ENCODE peak calls at places on chromosomes 5 and 9, in nine cellular contexts. J is renal cortical epithelial cell; I is neural crest cell; R is stimulated activated CD8-positive, alpha-beta memory T cell treated with anti-CD3 and anti-CD28 coated beads, Interleukin-7, amount 100 ng/mL, for 1 hour; O is Daoy; A is lower leg skin; K is MM.1S; G is H54; Y is thoracic aorta. T is an unnamed sample.

GRCh38 chr9:135085830-135086546 is 1.5 kb upstream of the OLFM1 start:
- DNase-seq in R (no peak), J (peak), I (peak), K (peak), Y (peak), G (peak), O (peak), A (peak), T (peak)

GRCh38 chr5:3002230-3002629 is 250.8 kb upstream of the IRX2 start:
- DNase-seq in Y (no peak), R (no peak), J (no peak), A (no peak), O (no peak), I (no peak), G (no peak), K (no peak), T (no peak)

GRCh38 chr5:90602681-90603080 is 44.1 kb downstream of the ADGRV1 start:
- DNase-seq in Y (no peak), O (no peak), R (no peak), A (no peak), I (no peak), J (no peak), G (no peak), K (peak), T (no peak)

GRCh38 chr5:64462391-64462790 is 43.4 kb upstream of the RGS7BP start:
- DNase-seq in G (no peak), J (no peak), K (no peak), R (no peak), O (no peak), A (no peak), Y (no peak), I (no peak), T (no peak)

GRCh38 chr9:98760231-98760630 is 36.1 kb downstream of the ANKS6 start:
- DNase-seq in K (no peak), J (no peak), O (no peak), Y (no peak), R (no peak), G (no peak), A (no peak), I (no peak), T (no peak)

GRCh38 chr5:79878721-79879336 is 112.2 kb downstream of the MTX3 start:
- DNase-seq in J (no peak), I (peak), A (no peak), K (no peak), R (no peak), G (peak), Y (no peak), O (peak), T (peak)

GRCh38 chr5:95078868-95079267 is 206.0 kb downstream of the MCTP1 start:
- DNase-seq in R (no peak), Y (no peak), A (no peak), J (no peak), I (no peak), O (no peak), K (no peak), G (no peak), T (no peak)

GRCh38 chr9:112544477-112544876 is 57.9 kb downstream of the KIAA1958 start:
- DNase-seq in Y (no peak), J (no peak), A (no peak), I (no peak), O (no peak), G (no peak), R (no peak), K (no peak), T (no peak)

GRCh38 chr5:3337812-3338541 is 257.7 kb upstream of the IRX1 start:
- DNase-seq in G (no peak), I (no peak), J (no peak), A (no peak), R (no peak), K (no peak), Y (no peak), O (no peak), T (no peak)

GRCh38 chr5:52587131-52587530 is 200.6 kb upstream of the ITGA1 start:
- DNase-seq in I (no peak), K (no peak), J (no peak), G (no peak), A (no peak), R (no peak), Y (no peak), O (no peak), T (no peak)

GRCh38 chr9:112072721-112073553 is 102.2 kb downstream of the SUSD1 start:
- DNase-seq in R (no peak), A (no peak), K (no peak), O (peak), I (no peak), Y (no peak), G (no peak), J (peak), T (peak)

GRCh38 chr5:167049771-167050567 is 1241.5 kb upstream of the WWC1 start:
- DNase-seq in G (no peak), O (peak), Y (no peak), R (no peak), J (no peak), A (no peak), I (no peak), K (no peak), T (peak)

GRCh38 chr5:136058031-136058971 is 29.5 kb downstream of the TGFBI start:
- DNase-seq in O (peak), G (peak), I (no peak), J (peak), Y (peak), A (no peak), R (no peak), K (no peak), T (peak)

GRCh38 chr5:93191426-93191825 is 389.6 kb downstream of the NR2F1-AS1 start:
- DNase-seq in K (no peak), I (no peak), A (no peak), Y (no peak), G (no peak), O (peak), J (no peak), R (no peak), T (no peak)

GRCh38 chr5:36877667-36878420 is 1.3 kb downstream of the NIPBL start:
- DNase-seq in J (peak), G (no peak), K (no peak), R (no peak), A (no peak), Y (no peak), O (peak), I (no peak), T (no peak)

GRCh38 chr9:4887556-4887955 is 94.8 kb downstream of the RCL1 start:
- DNase-seq in O (peak), Y (peak), K (no peak), G (no peak), I (no peak), J (peak), R (no peak), A (peak), T (no peak)

GRCh38 chr9:27247756-27248155 is 49.2 kb downstream of the EQTN start:
- DNase-seq in R (no peak), A (peak), O (peak), I (peak), K (peak), Y (no peak), G (peak), J (peak), T (peak)

GRCh38 chr5:16934669-16935068 is 1.4 kb downstream of the MYO10 start:
- DNase-seq in G (no peak), Y (no peak), J (peak), A (no peak), R (no peak), K (no peak), O (peak), I (no peak), T (peak)

GRCh38 chr5:71872465-71872864 is 153.4 kb downstream of the CARTPT start:
- DNase-seq in K (no peak), Y (no peak), J (no peak), G (no peak), R (no peak), O (no peak), I (no peak), A (no peak), T (no peak)

GRCh38 chr5:10601246-10602030 is 37.6 kb downstream of the ANKRD33B start:
- DNase-seq in G (peak), R (no peak), O (peak), Y (peak), I (no peak), J (peak), A (peak), K (peak), T (peak)

GRCh38 chr5:168603776-168604175 is 24.6 kb upstream of the PANK3 start:
- DNase-seq in K (no peak), A (no peak), J (peak), G (no peak), I (no peak), R (no peak), O (peak), Y (no peak), T (no peak)

GRCh38 chr5:16735092-16735970 is 118.5 kb upstream of the RETREG1 start:
- DNase-seq in Y (no peak), O (no peak), A (no peak), R (no peak), I (no peak), J (peak), K (no peak), G (no peak), T (no peak)

T was measured in trophoblast cell.